ENCODE peak calls at places on chromosomes 12 and 14, in nine cellular contexts. One of them, this sample, is unnamed.

GRCh38 chr12:56188786-56189335 is 422 bp downstream of the SMARCC2 start:
- DNase-seq in mesenchymal stem cell: no peak
- DNase-seq in PC-9: no peak
- DNase-seq in OCI-LY7: peak; percentile 37
- DNase-seq in aorta: no peak
- DNase-seq in naive thymus-derived CD4-positive, alpha-beta T cell: peak; percentile 34
- DNase-seq in IMR-90: no peak
- DNase-seq in esophagus squamous epithelium: no peak
- DNase-seq in tibial artery: no peak
- DNase-seq in this sample: peak; percentile 55

GRCh38 chr12:49059385-49060232 is 985 bp downstream of the KMT2D start:
- DNase-seq in mesenchymal stem cell: peak; percentile 35
- DNase-seq in PC-9: no peak
- DNase-seq in OCI-LY7: peak; percentile 72
- DNase-seq in aorta: no peak
- DNase-seq in naive thymus-derived CD4-positive, alpha-beta T cell: no peak
- DNase-seq in IMR-90: no peak
- DNase-seq in esophagus squamous epithelium: no peak
- DNase-seq in tibial artery: no peak
- DNase-seq in this sample: peak; percentile 38

GRCh38 chr12:67689339-67689738 is 40.8 kb downstream of the DYRK2 start:
- DNase-seq in mesenchymal stem cell: no peak
- DNase-seq in PC-9: no peak
- DNase-seq in OCI-LY7: no peak
- DNase-seq in aorta: no peak
- DNase-seq in naive thymus-derived CD4-positive, alpha-beta T cell: no peak
- DNase-seq in IMR-90: no peak
- DNase-seq in esophagus squamous epithelium: no peak
- DNase-seq in tibial artery: no peak
- DNase-seq in this sample: no peak

GRCh38 chr12:102093319-102093718 is 26.6 kb downstream of the NUP37 start:
- DNase-seq in mesenchymal stem cell: peak; percentile 39
- DNase-seq in PC-9: no peak
- DNase-seq in OCI-LY7: no peak
- DNase-seq in aorta: no peak
- DNase-seq in naive thymus-derived CD4-positive, alpha-beta T cell: no peak
- DNase-seq in IMR-90: peak; percentile 58
- DNase-seq in esophagus squamous epithelium: no peak
- DNase-seq in tibial artery: no peak
- DNase-seq in this sample: peak; percentile 20

GRCh38 chr14:90780519-90780918 is 35.7 kb downstream of the TTC7B start:
- DNase-seq in mesenchymal stem cell: no peak
- DNase-seq in PC-9: no peak
- DNase-seq in OCI-LY7: no peak
- DNase-seq in aorta: no peak
- DNase-seq in naive thymus-derived CD4-positive, alpha-beta T cell: no peak
- DNase-seq in IMR-90: no peak
- DNase-seq in esophagus squamous epithelium: no peak
- DNase-seq in tibial artery: peak; percentile 32
- DNase-seq in this sample: no peak

GRCh38 chr14:21231020-21231652 is 38.1 kb downstream of the HNRNPC start:
- DNase-seq in mesenchymal stem cell: no peak
- DNase-seq in PC-9: no peak
- DNase-seq in OCI-LY7: no peak
- DNase-seq in aorta: no peak
- DNase-seq in naive thymus-derived CD4-positive, alpha-beta T cell: peak; percentile 52
- DNase-seq in IMR-90: no peak
- DNase-seq in esophagus squamous epithelium: no peak
- DNase-seq in tibial artery: no peak
- DNase-seq in this sample: no peak

GRCh38 chr12:2998789-2999264 is 39.6 kb downstream of the TEAD4 start:
- DNase-seq in mesenchymal stem cell: peak; percentile 74
- DNase-seq in PC-9: no peak
- DNase-seq in OCI-LY7: no peak
- DNase-seq in aorta: peak; percentile 92
- DNase-seq in naive thymus-derived CD4-positive, alpha-beta T cell: no peak
- DNase-seq in IMR-90: peak; percentile 88
- DNase-seq in esophagus squamous epithelium: no peak
- DNase-seq in tibial artery: peak; percentile 88
- DNase-seq in this sample: no peak

GRCh38 chr12:52630609-52631200 is 12.3 kb upstream of the KRT73 start:
- DNase-seq in mesenchymal stem cell: no peak
- DNase-seq in PC-9: no peak
- DNase-seq in OCI-LY7: no peak
- DNase-seq in aorta: no peak
- DNase-seq in naive thymus-derived CD4-positive, alpha-beta T cell: no peak
- DNase-seq in IMR-90: no peak
- DNase-seq in esophagus squamous epithelium: no peak
- DNase-seq in tibial artery: peak; percentile 1
- DNase-seq in this sample: no peak

GRCh38 chr12:79566452-79566851 is 124.3 kb downstream of the PAWR start:
- DNase-seq in mesenchymal stem cell: peak; percentile 69
- DNase-seq in PC-9: peak; percentile 93
- DNase-seq in OCI-LY7: peak; percentile 24
- DNase-seq in aorta: no peak
- DNase-seq in naive thymus-derived CD4-positive, alpha-beta T cell: no peak
- DNase-seq in IMR-90: peak; percentile 24
- DNase-seq in esophagus squamous epithelium: no peak
- DNase-seq in tibial artery: no peak
- DNase-seq in this sample: peak; percentile 53

GRCh38 chr14:64918216-64918615 is 4.0 kb downstream of the CHURC1 start:
- DNase-seq in mesenchymal stem cell: no peak
- DNase-seq in PC-9: no peak
- DNase-seq in OCI-LY7: no peak
- DNase-seq in aorta: no peak
- DNase-seq in naive thymus-derived CD4-positive, alpha-beta T cell: no peak
- DNase-seq in IMR-90: no peak
- DNase-seq in esophagus squamous epithelium: no peak
- DNase-seq in tibial artery: no peak
- DNase-seq in this sample: peak; percentile 10

GRCh38 chr12:130658561-130658960 is 57.5 kb downstream of the RIMBP2 start:
- DNase-seq in mesenchymal stem cell: no peak
- DNase-seq in PC-9: no peak
- DNase-seq in OCI-LY7: no peak
- DNase-seq in aorta: no peak
- DNase-seq in naive thymus-derived CD4-positive, alpha-beta T cell: no peak
- DNase-seq in IMR-90: no peak
- DNase-seq in esophagus squamous epithelium: no peak
- DNase-seq in tibial artery: no peak
- DNase-seq in this sample: no peak

GRCh38 chr12:13851828-13852227 is 129.6 kb downstream of the GRIN2B start:
- DNase-seq in mesenchymal stem cell: no peak
- DNase-seq in PC-9: no peak
- DNase-seq in OCI-LY7: no peak
- DNase-seq in aorta: no peak
- DNase-seq in naive thymus-derived CD4-positive, alpha-beta T cell: no peak
- DNase-seq in IMR-90: no peak
- DNase-seq in esophagus squamous epithelium: no peak
- DNase-seq in tibial artery: no peak
- DNase-seq in this sample: no peak

GRCh38 chr12:69837191-69838085 is 12.4 kb downstream of the MYRFL start:
- DNase-seq in mesenchymal stem cell: no peak
- DNase-seq in PC-9: no peak
- DNase-seq in OCI-LY7: no peak
- DNase-seq in aorta: no peak
- DNase-seq in naive thymus-derived CD4-positive, alpha-beta T cell: no peak
- DNase-seq in IMR-90: no peak
- DNase-seq in esophagus squamous epithelium: no peak
- DNase-seq in tibial artery: no peak
- DNase-seq in this sample: no peak

GRCh38 chr12:125032466-125033152 is 32.6 kb upstream of the AACS start:
- DNase-seq in mesenchymal stem cell: no peak
- DNase-seq in PC-9: no peak
- DNase-seq in OCI-LY7: no peak
- DNase-seq in aorta: peak; percentile 41
- DNase-seq in naive thymus-derived CD4-positive, alpha-beta T cell: no peak
- DNase-seq in IMR-90: no peak
- DNase-seq in esophagus squamous epithelium: no peak
- DNase-seq in tibial artery: no peak
- DNase-seq in this sample: peak; percentile 88
- H3K36me3 ChIP-seq in mesenchymal stem cell: no peaks in the 10 kb centered on the region
- H3K36me3 ChIP-seq in PC-9: no peaks in the 10 kb centered on the region
- H3K36me3 ChIP-seq in OCI-LY7: peaks cover 77% of the 10 kb centered on the region
- H3K36me3 ChIP-seq in aorta: no peaks in the 10 kb centered on the region
- H3K36me3 ChIP-seq in naive thymus-derived CD4-positive, alpha-beta T cell: no peaks in the 10 kb centered on the region
- H3K36me3 ChIP-seq in IMR-90: no peaks in the 10 kb centered on the region
- H3K36me3 ChIP-seq in esophagus squamous epithelium: no peaks in the 10 kb centered on the region
- H3K36me3 ChIP-seq in tibial artery: no peaks in the 10 kb centered on the region
- H3K36me3 ChIP-seq in this sample: no peaks in the 10 kb centered on the region

DNA sequence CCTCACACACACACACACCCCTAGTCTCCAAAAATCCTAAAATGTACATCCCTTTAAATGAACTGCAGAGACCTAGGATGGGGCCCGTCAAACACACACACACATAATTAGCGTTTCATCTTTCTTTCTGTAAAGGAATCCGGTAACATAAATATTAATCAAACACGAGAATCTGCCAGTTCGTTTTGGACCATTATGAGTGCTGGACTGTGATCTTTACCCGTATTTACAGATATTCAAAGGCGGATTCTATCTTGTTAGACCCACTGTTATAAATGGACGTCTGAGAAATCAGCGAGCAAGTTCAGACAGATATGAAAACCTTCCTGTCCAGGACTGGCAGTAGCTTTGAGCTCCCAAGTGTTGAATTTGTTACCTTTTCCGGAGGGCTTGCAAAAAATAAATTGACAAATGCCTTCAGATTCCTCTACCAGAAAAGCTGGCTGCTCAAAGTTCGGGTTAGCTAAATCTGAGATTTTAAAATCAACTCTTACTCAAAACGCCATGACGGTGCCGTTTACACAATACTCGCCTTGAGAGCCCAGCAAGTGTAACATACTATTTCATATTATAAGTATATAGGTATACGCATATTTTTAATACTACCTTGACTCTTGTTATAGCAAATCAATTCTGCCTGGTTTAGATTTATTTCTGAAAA is 27.6 kb downstream of the BCL11B start:
- DNase-seq in mesenchymal stem cell: no peak
- DNase-seq in PC-9: no peak
- DNase-seq in OCI-LY7: no peak
- DNase-seq in aorta: no peak
- DNase-seq in naive thymus-derived CD4-positive, alpha-beta T cell: peak; percentile 56
- DNase-seq in IMR-90: no peak
- DNase-seq in esophagus squamous epithelium: no peak
- DNase-seq in tibial artery: no peak
- DNase-seq in this sample: no peak
- H3K27ac ChIP-seq in mesenchymal stem cell: no peak overlapping the region
- H3K27ac ChIP-seq in PC-9: no peak overlapping the region
- H3K27ac ChIP-seq in OCI-LY7: no peak overlapping the region
- H3K27ac ChIP-seq in aorta: no peak overlapping the region
- H3K27ac ChIP-seq in naive thymus-derived CD4-positive, alpha-beta T cell: peak overlapping the region; percentile 98
- H3K27ac ChIP-seq in IMR-90: no peak overlapping the region
- H3K27ac ChIP-seq in esophagus squamous epithelium: peak overlapping the region; percentile 83
- H3K27ac ChIP-seq in tibial artery: no peak overlapping the region
- H3K27ac ChIP-seq in this sample: no peak overlapping the region

DNA sequence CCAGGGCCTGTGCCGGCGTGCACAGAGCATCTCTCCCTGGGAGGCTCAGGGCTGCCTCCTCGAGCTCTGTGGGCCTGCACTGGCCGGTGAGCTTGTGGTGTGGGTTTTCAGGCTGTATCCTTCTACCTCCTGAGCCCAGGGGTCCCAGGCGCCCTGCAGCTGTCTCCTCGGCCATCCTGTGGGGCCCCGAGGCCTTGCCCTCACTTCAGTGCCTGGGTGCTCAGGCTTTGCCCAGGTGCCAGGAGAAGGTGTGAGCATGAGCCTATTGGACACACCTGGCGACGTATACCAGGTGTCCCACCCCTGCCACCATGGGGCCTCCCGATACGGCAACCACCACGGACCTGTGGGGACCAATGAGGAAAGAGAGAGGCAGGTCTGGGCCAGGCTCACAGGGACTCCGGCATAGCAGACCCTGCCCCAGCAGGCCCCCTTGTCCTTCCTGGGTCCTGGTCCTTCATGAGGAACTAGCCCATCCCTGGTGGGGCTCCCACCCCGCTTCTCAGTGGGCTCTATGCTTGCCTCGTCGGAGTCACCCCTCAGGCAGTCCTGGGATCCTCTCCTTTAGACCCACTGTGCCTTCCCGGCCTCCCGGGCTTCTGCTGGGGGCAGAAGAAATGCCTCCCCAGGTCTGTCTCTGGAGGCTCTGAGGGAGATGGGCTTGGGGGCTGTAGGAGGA is 400.2 kb downstream of the TMEM121 start:
- DNase-seq in mesenchymal stem cell: no peak
- DNase-seq in PC-9: no peak
- DNase-seq in OCI-LY7: no peak
- DNase-seq in aorta: peak; percentile 70
- DNase-seq in naive thymus-derived CD4-positive, alpha-beta T cell: no peak
- DNase-seq in IMR-90: no peak
- DNase-seq in esophagus squamous epithelium: no peak
- DNase-seq in tibial artery: peak; percentile 60
- DNase-seq in this sample: peak; percentile 30
- H3K9me3 ChIP-seq in mesenchymal stem cell: no peaks in the 10 kb centered on the region
- H3K9me3 ChIP-seq in PC-9: no peaks in the 10 kb centered on the region
- H3K9me3 ChIP-seq in OCI-LY7: no peaks in the 10 kb centered on the region
- H3K9me3 ChIP-seq in aorta: peaks cover 9% of the 10 kb centered on the region
- H3K9me3 ChIP-seq in naive thymus-derived CD4-positive, alpha-beta T cell: no peaks in the 10 kb centered on the region
- H3K9me3 ChIP-seq in IMR-90: peaks cover 41% of the 10 kb centered on the region
- H3K9me3 ChIP-seq in esophagus squamous epithelium: no peaks in the 10 kb centered on the region
- H3K9me3 ChIP-seq in tibial artery: no peaks in the 10 kb centered on the region
- H3K9me3 ChIP-seq in this sample: no peaks in the 10 kb centered on the region

GRCh38 chr12:45407188-45407850 is 191.4 kb downstream of the ANO6 start:
- DNase-seq in mesenchymal stem cell: peak; percentile 24
- DNase-seq in PC-9: no peak
- DNase-seq in OCI-LY7: no peak
- DNase-seq in aorta: no peak
- DNase-seq in naive thymus-derived CD4-positive, alpha-beta T cell: no peak
- DNase-seq in IMR-90: peak; percentile 83
- DNase-seq in esophagus squamous epithelium: no peak
- DNase-seq in tibial artery: no peak
- DNase-seq in this sample: no peak

GRCh38 chr12:45415393-45415817 is 199.5 kb downstream of the ANO6 start:
- DNase-seq in mesenchymal stem cell: peak; percentile 99
- DNase-seq in PC-9: peak; percentile 77
- DNase-seq in OCI-LY7: no peak
- DNase-seq in aorta: peak; percentile 80
- DNase-seq in naive thymus-derived CD4-positive, alpha-beta T cell: no peak
- DNase-seq in IMR-90: peak; percentile 100
- DNase-seq in esophagus squamous epithelium: no peak
- DNase-seq in tibial artery: peak; percentile 87
- DNase-seq in this sample: peak; percentile 94

GRCh38 chr12:45407967-45408743 is 192.3 kb downstream of the ANO6 start:
- DNase-seq in mesenchymal stem cell: no peak
- DNase-seq in PC-9: no peak
- DNase-seq in OCI-LY7: peak; percentile 31
- DNase-seq in aorta: no peak
- DNase-seq in naive thymus-derived CD4-positive, alpha-beta T cell: no peak
- DNase-seq in IMR-90: no peak
- DNase-seq in esophagus squamous epithelium: no peak
- DNase-seq in tibial artery: no peak
- DNase-seq in this sample: no peak

DNA sequence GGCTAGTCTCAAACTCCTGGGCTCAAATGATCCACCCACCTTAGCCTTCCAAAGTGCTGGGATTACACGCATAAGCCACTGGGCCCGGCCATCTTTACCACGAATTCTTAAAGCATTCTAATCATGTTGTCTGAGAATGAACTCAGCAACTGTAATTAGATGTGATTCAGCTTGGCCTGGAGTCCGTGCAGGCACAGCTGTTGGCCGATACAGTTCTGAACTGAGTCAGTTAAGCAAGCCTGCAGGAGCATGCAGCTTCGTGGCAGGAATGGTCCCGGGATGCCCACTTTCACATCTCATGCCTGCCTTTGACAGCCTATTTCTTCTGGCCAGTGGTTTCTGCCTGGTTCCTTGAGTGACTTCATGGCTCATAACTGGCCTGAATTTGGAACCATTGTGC is 194.1 kb downstream of the ANO6 start:
- DNase-seq in mesenchymal stem cell: no peak
- DNase-seq in PC-9: no peak
- DNase-seq in OCI-LY7: no peak
- DNase-seq in aorta: no peak
- DNase-seq in naive thymus-derived CD4-positive, alpha-beta T cell: no peak
- DNase-seq in IMR-90: peak; percentile 93
- DNase-seq in esophagus squamous epithelium: no peak
- DNase-seq in tibial artery: no peak
- DNase-seq in this sample: no peak
- H3K36me3 ChIP-seq in mesenchymal stem cell: peaks cover 50% of the 10 kb centered on the region
- H3K36me3 ChIP-seq in PC-9: peaks cover 32% of the 10 kb centered on the region
- H3K36me3 ChIP-seq in OCI-LY7: peaks cover 17% of the 10 kb centered on the region
- H3K36me3 ChIP-seq in aorta: peaks cover 7% of the 10 kb centered on the region
- H3K36me3 ChIP-seq in naive thymus-derived CD4-positive, alpha-beta T cell: peaks cover 8% of the 10 kb centered on the region
- H3K36me3 ChIP-seq in IMR-90: peaks cover 15% of the 10 kb centered on the region
- H3K36me3 ChIP-seq in esophagus squamous epithelium: peaks cover 6% of the 10 kb centered on the region
- H3K36me3 ChIP-seq in tibial artery: peaks cover 46% of the 10 kb centered on the region
- H3K36me3 ChIP-seq in this sample: peaks cover 62% of the 10 kb centered on the region

This sample was measured in SJSA1.